ENCODE peak calls at places on chromosomes 6 and 20, in nine cellular contexts. One of them, this sample, is unnamed.

GRCh38 chr6:98124176-98124575 is 710.2 kb upstream of the POU3F2 start:
- DNase-seq in psoas muscle: no peak
- DNase-seq in AG10803: no peak
- DNase-seq in colonic mucosa: no peak
- DNase-seq in fibroblast of mammary gland: no peak
- DNase-seq in ascending aorta: no peak
- DNase-seq in astrocyte of the spinal cord: peak
- DNase-seq in fibroblast of the aortic adventitia: no peak
- DNase-seq in brain microvascular endothelial cell: no peak
- DNase-seq in this sample: no peak

GRCh38 chr6:90458353-90459224 is 128.3 kb downstream of the MAP3K7 start:
- DNase-seq in brain microvascular endothelial cell: no peak
- DNase-seq in ascending aorta: no peak
- DNase-seq in AG10803: no peak
- DNase-seq in fibroblast of mammary gland: no peak
- DNase-seq in colonic mucosa: no peak
- DNase-seq in astrocyte of the spinal cord: no peak
- DNase-seq in fibroblast of the aortic adventitia: peak
- DNase-seq in psoas muscle: no peak
- DNase-seq in this sample: peak

GRCh38 chr20:36575066-36575743 is 1.8 kb downstream of the TGIF2 start:
- DNase-seq in psoas muscle: peak
- DNase-seq in fibroblast of mammary gland: peak
- DNase-seq in astrocyte of the spinal cord: peak
- DNase-seq in fibroblast of the aortic adventitia: peak
- DNase-seq in AG10803: peak
- DNase-seq in brain microvascular endothelial cell: peak
- DNase-seq in ascending aorta: peak
- DNase-seq in colonic mucosa: peak
- DNase-seq in this sample: peak

GRCh38 chr20:51945177-51945576 is 142.9 kb upstream of the SALL4 start:
- DNase-seq in fibroblast of the aortic adventitia: no peak
- DNase-seq in astrocyte of the spinal cord: no peak
- DNase-seq in psoas muscle: no peak
- DNase-seq in fibroblast of mammary gland: no peak
- DNase-seq in ascending aorta: no peak
- DNase-seq in colonic mucosa: no peak
- DNase-seq in brain microvascular endothelial cell: no peak
- DNase-seq in AG10803: no peak
- DNase-seq in this sample: no peak

GRCh38 chr6:39688494-39688893 is 36.7 kb downstream of the KIF6 start:
- DNase-seq in colonic mucosa: no peak
- DNase-seq in fibroblast of the aortic adventitia: peak
- DNase-seq in AG10803: peak
- DNase-seq in psoas muscle: no peak
- DNase-seq in ascending aorta: no peak
- DNase-seq in brain microvascular endothelial cell: peak
- DNase-seq in fibroblast of mammary gland: peak
- DNase-seq in astrocyte of the spinal cord: peak
- DNase-seq in this sample: peak

GRCh38 chr20:41006126-41006935 is 22.3 kb upstream of the TOP1 start:
- DNase-seq in astrocyte of the spinal cord: no peak
- DNase-seq in AG10803: no peak
- DNase-seq in psoas muscle: no peak
- DNase-seq in fibroblast of mammary gland: no peak
- DNase-seq in ascending aorta: no peak
- DNase-seq in fibroblast of the aortic adventitia: no peak
- DNase-seq in brain microvascular endothelial cell: no peak
- DNase-seq in colonic mucosa: no peak
- DNase-seq in this sample: no peak

GRCh38 chr6:111530777-111531176 is 47.8 kb upstream of the REV3L start:
- DNase-seq in ascending aorta: no peak
- DNase-seq in psoas muscle: no peak
- DNase-seq in brain microvascular endothelial cell: no peak
- DNase-seq in AG10803: no peak
- DNase-seq in colonic mucosa: no peak
- DNase-seq in fibroblast of the aortic adventitia: no peak
- DNase-seq in astrocyte of the spinal cord: no peak
- DNase-seq in fibroblast of mammary gland: no peak
- DNase-seq in this sample: no peak

GRCh38 chr6:24441599-24441904 is 38.8 kb downstream of the MRS2 start:
- DNase-seq in brain microvascular endothelial cell: no peak
- DNase-seq in AG10803: no peak
- DNase-seq in fibroblast of mammary gland: no peak
- DNase-seq in astrocyte of the spinal cord: no peak
- DNase-seq in fibroblast of the aortic adventitia: no peak
- DNase-seq in ascending aorta: no peak
- DNase-seq in psoas muscle: no peak
- DNase-seq in colonic mucosa: no peak
- DNase-seq in this sample: no peak

GRCh38 chr6:45843848-45844521 is 171.7 kb downstream of the CLIC5 start:
- DNase-seq in brain microvascular endothelial cell: no peak
- DNase-seq in fibroblast of mammary gland: peak
- DNase-seq in AG10803: peak
- DNase-seq in psoas muscle: peak
- DNase-seq in ascending aorta: no peak
- DNase-seq in fibroblast of the aortic adventitia: peak
- DNase-seq in astrocyte of the spinal cord: no peak
- DNase-seq in colonic mucosa: no peak
- DNase-seq in this sample: peak

GRCh38 chr6:45838996-45839395 is 176.7 kb downstream of the CLIC5 start:
- DNase-seq in fibroblast of the aortic adventitia: no peak
- DNase-seq in brain microvascular endothelial cell: no peak
- DNase-seq in ascending aorta: no peak
- DNase-seq in fibroblast of mammary gland: no peak
- DNase-seq in psoas muscle: no peak
- DNase-seq in AG10803: no peak
- DNase-seq in astrocyte of the spinal cord: no peak
- DNase-seq in colonic mucosa: no peak
- DNase-seq in this sample: no peak

GRCh38 chr6:45838486-45838885 is 177.2 kb downstream of the CLIC5 start:
- DNase-seq in ascending aorta: no peak
- DNase-seq in brain microvascular endothelial cell: no peak
- DNase-seq in fibroblast of the aortic adventitia: no peak
- DNase-seq in astrocyte of the spinal cord: no peak
- DNase-seq in colonic mucosa: no peak
- DNase-seq in AG10803: no peak
- DNase-seq in psoas muscle: no peak
- DNase-seq in fibroblast of mammary gland: no peak
- DNase-seq in this sample: no peak

GRCh38 chr6:45837541-45838200 is 178.0 kb downstream of the CLIC5 start:
- DNase-seq in colonic mucosa: no peak
- DNase-seq in astrocyte of the spinal cord: no peak
- DNase-seq in AG10803: no peak
- DNase-seq in fibroblast of mammary gland: no peak
- DNase-seq in brain microvascular endothelial cell: no peak
- DNase-seq in fibroblast of the aortic adventitia: no peak
- DNase-seq in psoas muscle: no peak
- DNase-seq in ascending aorta: no peak
- DNase-seq in this sample: no peak

DNA sequence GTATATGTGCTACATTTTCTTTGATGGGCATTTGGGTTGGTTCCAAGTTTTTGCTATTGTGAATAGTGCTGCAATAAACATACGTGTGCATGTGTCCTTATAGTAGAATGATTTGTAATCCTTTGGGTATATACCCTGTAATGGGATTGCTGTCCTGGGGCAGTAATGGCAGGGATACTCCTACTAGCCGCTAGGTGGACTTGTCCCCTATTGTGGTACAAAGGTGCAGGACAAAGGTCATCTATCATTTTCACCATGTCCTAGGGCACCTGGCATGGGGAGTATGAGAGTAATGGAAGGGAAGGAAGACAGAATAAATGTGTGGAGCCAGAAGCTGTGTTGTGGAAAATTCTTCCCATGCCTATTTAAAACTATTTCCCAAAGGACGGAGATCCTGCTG is 174.6 kb downstream of the CLIC5 start:
- DNase-seq in colonic mucosa: no peak
- DNase-seq in fibroblast of mammary gland: no peak
- DNase-seq in psoas muscle: no peak
- DNase-seq in ascending aorta: no peak
- DNase-seq in brain microvascular endothelial cell: no peak
- DNase-seq in AG10803: no peak
- DNase-seq in fibroblast of the aortic adventitia: no peak
- DNase-seq in astrocyte of the spinal cord: no peak
- DNase-seq in this sample: no peak
- TF ChIP-seq CTCF in colonic mucosa: no peak
- TF ChIP-seq CTCF in fibroblast of mammary gland: no peak
- TF ChIP-seq CTCF in psoas muscle: no peak
- TF ChIP-seq CTCF in ascending aorta: no peak
- TF ChIP-seq CTCF in brain microvascular endothelial cell: no peak
- TF ChIP-seq CTCF in AG10803: no peak
- TF ChIP-seq CTCF in fibroblast of the aortic adventitia: no peak
- TF ChIP-seq CTCF in astrocyte of the spinal cord: no peak
- TF ChIP-seq CTCF in this sample: no peak

GRCh38 chr20:58852559-58853271 is at the start of gene GNAS:
- DNase-seq in psoas muscle: peak
- DNase-seq in AG10803: peak
- DNase-seq in ascending aorta: no peak
- DNase-seq in colonic mucosa: peak
- DNase-seq in fibroblast of mammary gland: peak
- DNase-seq in brain microvascular endothelial cell: peak
- DNase-seq in astrocyte of the spinal cord: peak
- DNase-seq in fibroblast of the aortic adventitia: peak
- DNase-seq in this sample: peak

GRCh38 chr20:58853466-58853865 is 950 bp downstream of the GNAS start:
- DNase-seq in fibroblast of the aortic adventitia: no peak
- DNase-seq in astrocyte of the spinal cord: no peak
- DNase-seq in fibroblast of mammary gland: no peak
- DNase-seq in psoas muscle: no peak
- DNase-seq in AG10803: no peak
- DNase-seq in brain microvascular endothelial cell: no peak
- DNase-seq in ascending aorta: no peak
- DNase-seq in colonic mucosa: no peak
- DNase-seq in this sample: no peak

GRCh38 chr20:58851221-58851968 is 693 bp upstream of the GNAS-AS1 start:
- DNase-seq in psoas muscle: no peak
- DNase-seq in astrocyte of the spinal cord: no peak
- DNase-seq in brain microvascular endothelial cell: no peak
- DNase-seq in fibroblast of the aortic adventitia: no peak
- DNase-seq in AG10803: no peak
- DNase-seq in colonic mucosa: no peak
- DNase-seq in ascending aorta: no peak
- DNase-seq in fibroblast of mammary gland: no peak
- DNase-seq in this sample: no peak

GRCh38 chr20:58850693-58851174 is at the start of gene GNAS-AS1:
- DNase-seq in fibroblast of the aortic adventitia: peak
- DNase-seq in colonic mucosa: peak
- DNase-seq in ascending aorta: peak
- DNase-seq in psoas muscle: peak
- DNase-seq in AG10803: peak
- DNase-seq in astrocyte of the spinal cord: peak
- DNase-seq in brain microvascular endothelial cell: peak
- DNase-seq in fibroblast of mammary gland: peak
- DNase-seq in this sample: peak

DNA sequence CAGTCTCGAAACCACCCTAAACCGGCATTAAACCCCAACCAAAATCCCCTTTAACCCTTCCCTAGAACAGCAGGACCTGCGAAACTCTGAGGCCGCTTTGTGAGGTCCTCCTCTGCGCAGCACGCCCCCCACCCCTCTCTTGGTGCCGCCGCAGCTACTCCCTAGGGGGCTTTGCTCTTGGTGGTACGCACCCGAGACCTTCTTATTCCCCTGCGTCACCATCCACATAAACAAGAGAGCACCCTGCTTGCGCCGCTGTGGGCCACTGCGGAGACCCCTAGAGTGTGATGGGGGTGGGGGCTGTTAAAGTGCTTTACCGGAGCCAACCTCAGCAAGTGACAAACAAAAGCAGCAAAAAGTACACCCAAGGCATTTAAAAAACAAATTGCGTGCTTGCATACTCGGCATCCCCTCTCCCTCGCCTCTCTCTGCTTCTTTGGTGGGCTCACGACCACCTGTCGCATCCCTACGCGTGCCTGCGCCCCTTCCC is 502 bp upstream of the GNAS start:
- DNase-seq in colonic mucosa: no peak
- DNase-seq in psoas muscle: no peak
- DNase-seq in fibroblast of mammary gland: no peak
- DNase-seq in fibroblast of the aortic adventitia: no peak
- DNase-seq in AG10803: no peak
- DNase-seq in ascending aorta: no peak
- DNase-seq in astrocyte of the spinal cord: no peak
- DNase-seq in brain microvascular endothelial cell: no peak
- DNase-seq in this sample: no peak
- H3K4me3 ChIP-seq in colonic mucosa: peak
- H3K4me3 ChIP-seq in psoas muscle: peak
- H3K4me3 ChIP-seq in fibroblast of mammary gland: peak
- H3K4me3 ChIP-seq in fibroblast of the aortic adventitia: peak
- H3K4me3 ChIP-seq in AG10803: peak
- H3K4me3 ChIP-seq in ascending aorta: peak
- H3K4me3 ChIP-seq in astrocyte of the spinal cord: peak
- H3K4me3 ChIP-seq in brain microvascular endothelial cell: peak
- H3K4me3 ChIP-seq in this sample: peak

DNA sequence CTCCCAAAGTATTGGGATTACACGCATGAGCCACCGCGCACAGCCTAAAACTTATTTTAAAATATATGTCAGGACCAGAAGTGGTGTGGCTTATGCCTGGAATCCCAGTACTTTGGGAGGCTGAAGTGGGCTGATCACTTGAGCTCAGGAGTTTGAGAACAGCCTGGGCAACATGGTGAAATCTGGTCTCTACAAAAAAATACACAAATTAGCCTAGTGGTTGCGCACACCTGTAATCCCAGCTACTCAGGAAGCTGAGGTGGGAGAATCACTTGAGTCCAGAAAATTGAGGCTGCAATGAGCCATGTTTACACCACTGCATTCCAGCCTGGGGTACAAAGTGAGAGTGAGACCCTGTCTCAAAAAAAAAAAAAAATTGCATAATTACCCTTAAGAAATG is 13.7 kb downstream of the PXT1 start:
- DNase-seq in colonic mucosa: no peak
- DNase-seq in fibroblast of the aortic adventitia: no peak
- DNase-seq in psoas muscle: no peak
- DNase-seq in astrocyte of the spinal cord: no peak
- DNase-seq in fibroblast of mammary gland: no peak
- DNase-seq in AG10803: no peak
- DNase-seq in ascending aorta: no peak
- DNase-seq in brain microvascular endothelial cell: no peak
- DNase-seq in this sample: peak
- TF ChIP-seq CTCF in colonic mucosa: no peak
- TF ChIP-seq CTCF in fibroblast of the aortic adventitia: peak
- TF ChIP-seq CTCF in psoas muscle: no peak
- TF ChIP-seq CTCF in astrocyte of the spinal cord: peak
- TF ChIP-seq CTCF in fibroblast of mammary gland: peak
- TF ChIP-seq CTCF in AG10803: peak
- TF ChIP-seq CTCF in ascending aorta: peak
- TF ChIP-seq CTCF in brain microvascular endothelial cell: peak
- TF ChIP-seq CTCF in this sample: no peak

GRCh38 chr6:6052216-6052615 is 45.5 kb upstream of the NRN1 start:
- DNase-seq in AG10803: no peak
- DNase-seq in fibroblast of the aortic adventitia: no peak
- DNase-seq in psoas muscle: no peak
- DNase-seq in brain microvascular endothelial cell: no peak
- DNase-seq in astrocyte of the spinal cord: no peak
- DNase-seq in fibroblast of mammary gland: no peak
- DNase-seq in colonic mucosa: no peak
- DNase-seq in ascending aorta: no peak
- DNase-seq in this sample: no peak

GRCh38 chr6:6057442-6058053 is 50.8 kb upstream of the NRN1 start:
- DNase-seq in AG10803: peak
- DNase-seq in astrocyte of the spinal cord: peak
- DNase-seq in ascending aorta: no peak
- DNase-seq in brain microvascular endothelial cell: peak
- DNase-seq in psoas muscle: no peak
- DNase-seq in fibroblast of mammary gland: peak
- DNase-seq in fibroblast of the aortic adventitia: peak
- DNase-seq in colonic mucosa: no peak
- DNase-seq in this sample: peak

DNA sequence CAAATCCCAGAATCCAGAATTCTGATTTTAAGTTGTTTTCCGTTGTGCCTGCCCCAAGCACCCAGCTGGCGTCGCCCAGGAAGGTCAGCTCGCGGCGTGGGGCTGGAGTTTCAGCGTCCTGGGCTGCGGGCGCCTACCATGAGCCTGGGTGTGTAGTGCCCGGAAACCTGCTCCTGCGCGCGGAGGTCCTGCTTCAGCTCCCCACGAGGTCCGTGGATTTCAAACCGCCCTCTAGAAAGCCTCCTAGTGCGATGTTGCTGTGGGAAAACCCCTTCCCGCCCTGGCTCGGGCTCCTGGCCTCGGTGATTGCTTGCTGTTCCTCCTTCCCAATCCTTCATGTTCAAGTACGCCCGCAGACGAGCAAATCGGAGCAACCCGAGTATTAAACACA is 51.3 kb upstream of the NRN1 start:
- DNase-seq in brain microvascular endothelial cell: no peak
- DNase-seq in colonic mucosa: no peak
- DNase-seq in fibroblast of mammary gland: no peak
- DNase-seq in ascending aorta: no peak
- DNase-seq in fibroblast of the aortic adventitia: no peak
- DNase-seq in astrocyte of the spinal cord: no peak
- DNase-seq in AG10803: no peak
- DNase-seq in psoas muscle: no peak
- DNase-seq in this sample: no peak
- H3K4me3 ChIP-seq in brain microvascular endothelial cell: no peak
- H3K4me3 ChIP-seq in colonic mucosa: no peak
- H3K4me3 ChIP-seq in fibroblast of mammary gland: no peak
- H3K4me3 ChIP-seq in ascending aorta: no peak
- H3K4me3 ChIP-seq in fibroblast of the aortic adventitia: no peak
- H3K4me3 ChIP-seq in astrocyte of the spinal cord: no peak
- H3K4me3 ChIP-seq in AG10803: no peak
- H3K4me3 ChIP-seq in psoas muscle: no peak
- H3K4me3 ChIP-seq in this sample: no peak

This sample was measured in cardiac fibroblast.